ENCODE peak calls at places on chromosomes 1 and 21, in eight cellular contexts. F is HFF-Myc, E is fibroblast of pulmonary artery, G is upper lobe of right lung, B is transverse colon, R is fibroblast of lung, Z is lower lobe of right lung, P is cardiac fibroblast. D is an unnamed sample.

GRCh38 chr1:163173121-163173520 is 29.6 kb downstream of the RGS5 start:
- DNase-seq in F (no peak), E (no peak), G (no peak), B (no peak), R (peak), Z (no peak), P (no peak), D (peak)

GRCh38 chr1:219659682-219660081 is 46.8 kb upstream of the ZC3H11B start:
- DNase-seq in F (no peak), E (peak), G (no peak), B (no peak), R (peak), Z (no peak), P (peak), D (peak)

GRCh38 chr1:44616284-44616990 is 57.8 kb downstream of the TMEM53 start:
- DNase-seq in F (no peak), E (no peak), G (no peak), B (no peak), R (no peak), Z (no peak), P (no peak), D (no peak)

GRCh38 chr1:118185083-118185899 is at the start of gene SPAG17:
- DNase-seq in F (peak), E (peak), G (peak), B (peak), R (peak), Z (peak), P (peak), D (peak)

GRCh38 chr1:165143437-165144065 is 213.0 kb downstream of the LMX1A start:
- DNase-seq in F (no peak), E (no peak), G (no peak), B (peak), R (no peak), Z (no peak), P (no peak), D (no peak)

GRCh38 chr1:21553116-21553926 is 44.1 kb downstream of the ALPL start:
- DNase-seq in F (no peak), E (peak), G (no peak), B (no peak), R (peak), Z (no peak), P (peak), D (peak)

GRCh38 chr1:53644909-53645689 is 93.9 kb downstream of the GLIS1 start:
- DNase-seq in F (no peak), E (no peak), G (peak), B (no peak), R (no peak), Z (no peak), P (no peak), D (peak)

GRCh38 chr21:46022551-46023107 is 41.1 kb downstream of the COL6A1 start:
- DNase-seq in F (no peak), E (no peak), G (no peak), B (no peak), R (no peak), Z (no peak), P (no peak), D (no peak)

GRCh38 chr1:91732291-91732953 is 153.5 kb downstream of the TGFBR3 start:
- DNase-seq in F (peak), E (peak), G (no peak), B (no peak), R (peak), Z (no peak), P (no peak), D (peak)

GRCh38 chr1:220300442-220301121 is 28.3 kb upstream of the RAB3GAP2 start:
- DNase-seq in F (peak), E (peak), G (peak), B (peak), R (peak), Z (peak), P (peak), D (peak)

GRCh38 chr1:176765608-176766007 is 302.6 kb downstream of the PAPPA2 start:
- DNase-seq in F (no peak), E (no peak), G (no peak), B (no peak), R (no peak), Z (no peak), P (no peak), D (no peak)

GRCh38 chr1:92399076-92399475 is 87.6 kb downstream of the GFI1 start:
- DNase-seq in F (no peak), E (peak), G (no peak), B (no peak), R (no peak), Z (no peak), P (no peak), D (peak)

GRCh38 chr1:99644302-99645004 is 1.5 kb upstream of the PALMD start:
- DNase-seq in F (no peak), E (no peak), G (no peak), B (no peak), R (no peak), Z (no peak), P (no peak), D (no peak)

GRCh38 chr1:31637915-31638673 is 6.6 kb downstream of the PEF1 start:
- DNase-seq in F (no peak), E (no peak), G (no peak), B (peak), R (no peak), Z (no peak), P (no peak), D (no peak)

GRCh38 chr1:93681549-93682412 is at the start of gene BCAR3:
- DNase-seq in F (no peak), E (peak), G (peak), B (peak), R (peak), Z (peak), P (peak), D (peak)

GRCh38 chr21:37593015-37593414 is 226.4 kb downstream of the DYRK1A start:
- DNase-seq in F (no peak), E (peak), G (no peak), B (no peak), R (no peak), Z (no peak), P (no peak), D (peak)

GRCh38 chr1:235503333-235504121 is 725 bp downstream of the B3GALNT2 start:
- DNase-seq in F (no peak), E (peak), G (peak), B (peak), R (peak), Z (peak), P (peak), D (peak)

GRCh38 chr1:7469255-7469938 is 301.7 kb upstream of the VAMP3 start:
- DNase-seq in F (no peak), E (peak), G (no peak), B (no peak), R (peak), Z (no peak), P (peak), D (no peak)

GRCh38 chr1:63772876-63773275 is 941 bp upstream of the ROR1 start:
- DNase-seq in F (no peak), E (no peak), G (no peak), B (no peak), R (no peak), Z (no peak), P (no peak), D (no peak)

GRCh38 chr1:173527151-173527826 is 50.2 kb downstream of the PRDX6 start:
- DNase-seq in F (no peak), E (peak), G (no peak), B (no peak), R (no peak), Z (no peak), P (peak), D (peak)

GRCh38 chr1:9874959-9875635 is 35.0 kb downstream of the CTNNBIP1 start:
- DNase-seq in F (peak), E (peak), G (peak), B (peak), R (peak), Z (peak), P (peak), D (peak)

GRCh38 chr1:167863921-167864279 is 50.0 kb downstream of the ADCY10 start:
- DNase-seq in F (no peak), E (no peak), G (no peak), B (no peak), R (no peak), Z (no peak), P (no peak), D (no peak)

GRCh38 chr1:167861664-167862381 is 52.1 kb downstream of the ADCY10 start:
- DNase-seq in F (no peak), E (no peak), G (no peak), B (no peak), R (no peak), Z (no peak), P (no peak), D (no peak)

GRCh38 chr1:167864392-167864992 is 49.4 kb downstream of the ADCY10 start:
- DNase-seq in F (no peak), E (no peak), G (no peak), B (no peak), R (no peak), Z (no peak), P (no peak), D (no peak)

GRCh38 chr1:167860231-167860923 is 53.6 kb downstream of the ADCY10 start:
- DNase-seq in F (no peak), E (no peak), G (no peak), B (no peak), R (peak), Z (no peak), P (no peak), D (peak)

GRCh38 chr1:167862432-167863076 is 51.4 kb downstream of the ADCY10 start:
- DNase-seq in F (peak), E (peak), G (no peak), B (no peak), R (peak), Z (no peak), P (no peak), D (peak)
- H3K4me3 ChIP-seq in F (no peak), E (no peak), G (no peak), B (no peak), R (no peak), Z (no peak), P (no peak), D (no peak)

GRCh38 chr1:153430561-153430960 is 14.2 kb downstream of the S100A7A start:
- DNase-seq in F (no peak), E (no peak), G (no peak), B (no peak), R (no peak), Z (no peak), P (no peak), D (no peak)
- TF ChIP-seq CTCF in F (no peak), E (no peak), G (no peak), B (no peak), R (no peak), Z (no peak), P (no peak), D (no peak)

GRCh38 chr1:36150296-36151132 is 1.2 kb upstream of the TRAPPC3 start:
- DNase-seq in F (peak), E (peak), G (peak), B (peak), R (peak), Z (peak), P (peak), D (peak)
- H3K4me3 ChIP-seq in F (peak), E (no peak), G (peak), B (no peak), R (peak), Z (peak), P (no peak), D (peak)

DNA sequence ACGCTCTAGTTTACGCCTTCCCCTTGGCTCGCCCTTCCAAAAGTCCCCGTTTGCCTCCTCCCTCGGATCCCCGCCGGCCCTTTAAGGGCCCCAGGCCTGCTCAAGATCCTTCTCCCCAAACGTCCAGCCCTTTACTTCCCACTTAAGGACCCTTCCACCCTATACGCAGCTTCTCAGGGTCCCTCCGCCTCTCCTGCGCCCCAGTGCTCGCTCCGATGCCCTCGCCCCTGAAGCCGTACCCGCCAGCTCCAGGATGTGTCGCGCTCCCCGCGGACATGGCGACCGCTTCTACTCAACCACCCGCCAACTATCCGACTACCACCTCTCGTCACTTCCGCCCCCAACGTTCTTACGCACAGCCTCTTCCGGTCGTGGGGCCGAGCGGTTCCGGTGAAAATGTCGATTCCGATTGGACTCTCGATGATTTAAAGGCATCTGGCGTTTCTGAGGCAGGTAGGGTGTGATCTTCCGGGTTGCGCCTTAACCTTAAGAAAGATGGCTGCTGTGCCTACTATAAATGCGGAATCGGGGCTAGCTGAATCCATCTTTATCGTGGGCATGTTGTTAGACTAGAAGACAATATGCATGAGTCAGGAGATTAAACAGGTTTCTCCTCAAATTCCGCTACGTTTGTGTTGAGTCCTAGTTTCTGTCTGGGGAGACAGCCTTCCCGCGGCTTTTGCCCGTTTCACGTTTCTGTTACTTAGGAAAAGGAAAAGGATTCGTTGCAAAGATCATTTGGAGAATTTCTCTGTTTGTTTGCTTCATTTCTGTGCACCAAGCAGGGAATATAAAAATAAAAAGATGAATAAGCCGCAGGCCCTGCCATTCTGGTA is at the start of gene KHDC4:
- DNase-seq in F (peak), E (peak), G (peak), B (peak), R (peak), Z (peak), P (peak), D (peak)
- TF ChIP-seq CTCF in F (no peak), E (no peak), G (peak), B (no peak), R (no peak), Z (peak), P (peak), D (peak)

GRCh38 chr1:169044296-169044695 is 62.2 kb upstream of the ATP1B1 start:
- DNase-seq in F (no peak), E (no peak), G (no peak), B (no peak), R (no peak), Z (no peak), P (no peak), D (peak)
- H3K4me3 ChIP-seq in F (no peak), E (no peak), G (no peak), B (no peak), R (no peak), Z (no peak), P (no peak), D (no peak)